ENCODE peak calls at places on chromosomes 3 and 15, in four cellular contexts. One of them, this sample, is unnamed.

GRCh38 chr15:70792171-70792573 is 28.8 kb upstream of the UACA start:
- DNase-seq in neural progenitor cell: no peak
- DNase-seq in IMR-90: peak
- DNase-seq in HCT116: peak
- DNase-seq in this sample: no peak

GRCh38 chr3:156400062-156400461 is 154.9 kb downstream of the SSR3 start:
- DNase-seq in HCT116: no peak
- DNase-seq in IMR-90: no peak
- DNase-seq in neural progenitor cell: no peak
- DNase-seq in this sample: no peak

GRCh38 chr15:80242132-80242769 is 9.8 kb downstream of the CTXND1 start:
- DNase-seq in IMR-90: peak
- DNase-seq in neural progenitor cell: peak
- DNase-seq in HCT116: peak
- DNase-seq in this sample: peak

GRCh38 chr3:172221550-172221949 is 182.2 kb downstream of the FNDC3B start:
- DNase-seq in IMR-90: peak
- DNase-seq in HCT116: no peak
- DNase-seq in neural progenitor cell: no peak
- DNase-seq in this sample: peak

GRCh38 chr3:72375237-72376154 is 472.7 kb downstream of the SHQ1 start:
- DNase-seq in IMR-90: no peak
- DNase-seq in neural progenitor cell: no peak
- DNase-seq in HCT116: no peak
- DNase-seq in this sample: no peak

GRCh38 chr3:156594229-156594683 is 39.3 kb upstream of the SSR3 start:
- DNase-seq in IMR-90: no peak
- DNase-seq in neural progenitor cell: no peak
- DNase-seq in HCT116: no peak
- DNase-seq in this sample: no peak

GRCh38 chr15:59828262-59828661 is 139.1 kb upstream of the BNIP2 start:
- DNase-seq in HCT116: no peak
- DNase-seq in IMR-90: no peak
- DNase-seq in neural progenitor cell: no peak
- DNase-seq in this sample: no peak

GRCh38 chr3:74535281-74535680 is 79.2 kb downstream of the CNTN3 start:
- DNase-seq in IMR-90: no peak
- DNase-seq in neural progenitor cell: no peak
- DNase-seq in HCT116: no peak
- DNase-seq in this sample: no peak

GRCh38 chr3:177144922-177145321 is 52.4 kb downstream of the TBL1XR1 start:
- DNase-seq in IMR-90: no peak
- DNase-seq in neural progenitor cell: no peak
- DNase-seq in HCT116: no peak
- DNase-seq in this sample: no peak

GRCh38 chr3:177145954-177146353 is 51.3 kb downstream of the TBL1XR1 start:
- DNase-seq in neural progenitor cell: no peak
- DNase-seq in IMR-90: no peak
- DNase-seq in HCT116: no peak
- DNase-seq in this sample: no peak

GRCh38 chr3:177146646-177147045 is 50.6 kb downstream of the TBL1XR1 start:
- DNase-seq in IMR-90: peak
- DNase-seq in HCT116: no peak
- DNase-seq in neural progenitor cell: no peak
- DNase-seq in this sample: no peak

GRCh38 chr3:177147790-177148189 is 49.5 kb downstream of the TBL1XR1 start:
- DNase-seq in HCT116: no peak
- DNase-seq in neural progenitor cell: no peak
- DNase-seq in IMR-90: no peak
- DNase-seq in this sample: no peak

GRCh38 chr3:177145402-177145801 is 51.9 kb downstream of the TBL1XR1 start:
- DNase-seq in HCT116: no peak
- DNase-seq in neural progenitor cell: no peak
- DNase-seq in IMR-90: no peak
- DNase-seq in this sample: no peak
- H3K4me2 ChIP-seq in HCT116: no peak
- H3K4me2 ChIP-seq in neural progenitor cell: no peak
- H3K4me2 ChIP-seq in IMR-90: no peak
- H3K4me2 ChIP-seq in this sample: peak

DNA sequence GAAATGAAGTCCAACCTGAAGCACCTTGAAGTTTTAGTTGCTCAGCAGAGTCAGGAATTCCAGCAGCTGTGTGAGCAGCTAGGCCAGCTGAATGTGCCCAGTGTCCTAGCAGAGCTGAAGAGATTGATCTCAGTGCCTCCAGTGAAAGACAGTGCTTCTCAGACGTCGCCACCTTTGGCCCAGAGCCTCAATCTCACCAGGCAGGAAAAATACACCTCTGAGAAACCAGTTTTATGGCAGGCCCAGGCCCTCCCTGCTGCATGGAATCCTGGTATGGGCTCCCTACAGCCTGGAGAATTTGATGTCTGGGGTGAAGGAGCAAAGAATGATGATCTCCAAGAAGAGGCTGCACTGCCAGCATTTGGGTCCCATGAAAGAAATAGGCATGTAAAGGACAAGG is 20.9 kb downstream of the C3orf62 start:
- DNase-seq in IMR-90: no peak
- DNase-seq in neural progenitor cell: no peak
- DNase-seq in HCT116: no peak
- DNase-seq in this sample: no peak
- H3K4me2 ChIP-seq in IMR-90: no peak
- H3K4me2 ChIP-seq in neural progenitor cell: no peak
- H3K4me2 ChIP-seq in HCT116: peak
- H3K4me2 ChIP-seq in this sample: no peak

GRCh38 chr3:23942546-23942945 is 2.5 kb upstream of the NR1D2 start:
- DNase-seq in IMR-90: no peak
- DNase-seq in neural progenitor cell: no peak
- DNase-seq in HCT116: no peak
- DNase-seq in this sample: no peak

GRCh38 chr3:23944861-23945652 is at the start of gene NR1D2:
- DNase-seq in IMR-90: peak
- DNase-seq in HCT116: peak
- DNase-seq in neural progenitor cell: peak
- DNase-seq in this sample: no peak

GRCh38 chr3:23945903-23946751 is 1.0 kb downstream of the NR1D2 start:
- DNase-seq in IMR-90: peak
- DNase-seq in HCT116: peak
- DNase-seq in neural progenitor cell: peak
- DNase-seq in this sample: no peak

GRCh38 chr3:23944007-23944760 is 902 bp upstream of the NR1D2 start:
- DNase-seq in HCT116: no peak
- DNase-seq in neural progenitor cell: no peak
- DNase-seq in IMR-90: no peak
- DNase-seq in this sample: no peak

GRCh38 chr3:23945653-23945902 is 492 bp downstream of the NR1D2 start:
- DNase-seq in HCT116: no peak
- DNase-seq in IMR-90: no peak
- DNase-seq in neural progenitor cell: no peak
- DNase-seq in this sample: no peak
- H3K4me2 ChIP-seq in HCT116: peak
- H3K4me2 ChIP-seq in IMR-90: no peak
- H3K4me2 ChIP-seq in neural progenitor cell: peak
- H3K4me2 ChIP-seq in this sample: no peak

DNA sequence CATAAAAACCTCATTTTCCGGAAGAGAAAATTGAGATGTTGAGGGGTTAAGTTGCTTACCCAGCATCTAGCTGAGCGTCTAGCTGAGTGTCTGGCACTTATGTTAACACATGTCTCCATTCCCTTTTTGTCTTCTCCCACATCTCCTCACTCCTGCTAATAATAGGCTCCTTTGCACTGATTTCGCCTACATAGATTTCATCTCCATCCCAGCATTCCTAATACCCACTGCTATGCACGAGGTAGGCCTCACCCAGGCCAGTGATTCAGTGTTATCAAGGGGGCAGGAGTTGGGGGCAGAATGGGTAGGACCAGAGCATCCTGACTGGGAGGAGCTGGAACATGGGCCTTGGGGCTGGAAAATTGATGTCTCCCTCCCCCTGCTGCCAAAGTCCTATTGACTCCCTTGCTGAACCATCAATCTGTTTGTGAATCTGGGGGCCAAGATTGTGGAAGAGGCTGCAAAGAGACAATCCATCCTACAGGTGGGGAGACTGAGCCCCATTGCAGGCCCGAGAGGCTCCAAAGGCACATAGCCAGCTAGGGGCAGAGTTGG is 8.0 kb upstream of the WNT7A start:
- DNase-seq in neural progenitor cell: no peak
- DNase-seq in IMR-90: no peak
- DNase-seq in HCT116: no peak
- DNase-seq in this sample: no peak
- H3K4me2 ChIP-seq in neural progenitor cell: no peak
- H3K4me2 ChIP-seq in IMR-90: no peak
- H3K4me2 ChIP-seq in HCT116: no peak
- H3K4me2 ChIP-seq in this sample: no peak

GRCh38 chr3:130504701-130505100 is 12.3 kb upstream of the COL6A6 start:
- DNase-seq in IMR-90: no peak
- DNase-seq in neural progenitor cell: no peak
- DNase-seq in HCT116: no peak
- DNase-seq in this sample: no peak
- H3K4me2 ChIP-seq in IMR-90: no peak
- H3K4me2 ChIP-seq in neural progenitor cell: no peak
- H3K4me2 ChIP-seq in HCT116: no peak
- H3K4me2 ChIP-seq in this sample: no peak

DNA sequence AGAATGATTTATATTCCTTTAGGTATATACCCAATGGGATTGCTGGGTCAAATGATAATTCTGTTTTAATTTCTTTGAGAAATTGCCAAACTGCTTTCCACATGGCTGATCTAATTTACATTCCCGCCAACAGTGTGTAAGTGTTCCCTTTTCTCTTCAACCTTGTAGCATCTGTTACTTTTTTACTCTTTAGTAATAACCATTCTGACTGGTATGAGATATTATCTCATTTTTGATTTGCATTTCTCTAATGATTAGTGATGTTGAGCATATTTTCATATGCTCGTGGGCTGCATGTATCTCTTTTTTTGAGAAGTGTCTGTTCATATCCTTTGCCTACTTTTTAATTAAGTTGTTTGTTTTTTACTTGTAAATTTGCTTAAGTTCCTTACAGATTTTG is 1264.2 kb downstream of the OTOL1 start:
- DNase-seq in HCT116: no peak
- DNase-seq in neural progenitor cell: no peak
- DNase-seq in IMR-90: no peak
- DNase-seq in this sample: no peak
- H3K4me2 ChIP-seq in HCT116: no peak
- H3K4me2 ChIP-seq in neural progenitor cell: no peak
- H3K4me2 ChIP-seq in IMR-90: no peak
- H3K4me2 ChIP-seq in this sample: no peak

GRCh38 chr3:30615615-30616346 is 9.4 kb downstream of the TGFBR2 start:
- DNase-seq in IMR-90: no peak
- DNase-seq in HCT116: no peak
- DNase-seq in neural progenitor cell: no peak
- DNase-seq in this sample: no peak

GRCh38 chr3:30612422-30613134 is 6.2 kb downstream of the TGFBR2 start:
- DNase-seq in neural progenitor cell: no peak
- DNase-seq in HCT116: no peak
- DNase-seq in IMR-90: no peak
- DNase-seq in this sample: no peak

GRCh38 chr3:30614943-30615342 is 8.5 kb downstream of the TGFBR2 start:
- DNase-seq in IMR-90: no peak
- DNase-seq in HCT116: no peak
- DNase-seq in neural progenitor cell: no peak
- DNase-seq in this sample: no peak

GRCh38 chr3:30613135-30613825 is 6.9 kb downstream of the TGFBR2 start:
- DNase-seq in HCT116: no peak
- DNase-seq in neural progenitor cell: no peak
- DNase-seq in IMR-90: no peak
- DNase-seq in this sample: no peak

DNA sequence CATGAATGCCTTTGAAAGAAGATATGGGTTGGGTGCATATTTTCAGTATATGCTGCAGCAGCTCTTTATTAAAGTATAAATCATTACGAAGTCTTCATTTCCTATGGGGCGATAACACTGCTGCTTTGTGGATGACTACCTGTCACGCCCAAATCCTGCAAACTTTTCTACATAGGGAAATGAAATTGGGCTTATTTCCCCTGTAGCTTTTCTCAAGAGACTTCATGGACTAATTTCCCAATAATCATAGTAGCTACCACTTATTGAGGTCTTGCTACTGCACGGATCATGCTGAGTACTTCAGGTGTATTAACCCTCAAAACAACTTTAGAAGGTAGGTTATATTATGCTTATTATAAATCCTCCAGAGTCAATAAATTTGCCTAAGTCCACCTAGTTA is 8.0 kb downstream of the TGFBR2 start:
- DNase-seq in HCT116: no peak
- DNase-seq in neural progenitor cell: no peak
- DNase-seq in IMR-90: no peak
- DNase-seq in this sample: no peak
- H3K4me2 ChIP-seq in HCT116: peak
- H3K4me2 ChIP-seq in neural progenitor cell: no peak
- H3K4me2 ChIP-seq in IMR-90: peak
- H3K4me2 ChIP-seq in this sample: peak

GRCh38 chr3:148873928-148874326 is 8.8 kb downstream of the CPA3 start:
- DNase-seq in HCT116: no peak
- DNase-seq in neural progenitor cell: no peak
- DNase-seq in IMR-90: peak
- DNase-seq in this sample: no peak

GRCh38 chr3:148878073-148878472 is 13.0 kb downstream of the CPA3 start:
- DNase-seq in IMR-90: no peak
- DNase-seq in neural progenitor cell: no peak
- DNase-seq in HCT116: no peak
- DNase-seq in this sample: no peak

GRCh38 chr3:148879256-148879655 is 14.2 kb downstream of the CPA3 start:
- DNase-seq in HCT116: no peak
- DNase-seq in neural progenitor cell: no peak
- DNase-seq in IMR-90: no peak
- DNase-seq in this sample: no peak

GRCh38 chr3:148873270-148873927 is 8.3 kb downstream of the CPA3 start:
- DNase-seq in neural progenitor cell: no peak
- DNase-seq in HCT116: no peak
- DNase-seq in IMR-90: no peak
- DNase-seq in this sample: no peak
- H3K4me2 ChIP-seq in neural progenitor cell: no peak
- H3K4me2 ChIP-seq in HCT116: no peak
- H3K4me2 ChIP-seq in IMR-90: no peak
- H3K4me2 ChIP-seq in this sample: no peak